ENCODE peak calls at places on chromosomes 13 and 19, in seven cellular contexts. G is NCI-H1930; D is stimulated activated CD8-positive, alpha-beta memory T cell treated with anti-CD3 and anti-CD28 coated beads, Interleukin-4, amount 100 ng/mL, for 24 hours; Z is glomerular endothelial cell; C is IMR-90; I is mesendoderm; X is ELF-1. L is an unnamed sample.
A peak's percentile ranks its signal among the peaks of the same experiment; 100 is the strongest.

GRCh38 chr19:928471-929259 is 2.8 kb downstream of the ARID3A start:
- DNase-seq in I (no peak), C (no peak), Z (no peak), G (no peak), D (no peak), X (peak; percentile 80), L (no peak)

GRCh38 chr19:55830656-55831055 is 1.1 kb downstream of the NLRP11 start:
- DNase-seq in X (no peak), D (no peak), I (no peak), C (no peak), Z (no peak), G (peak; percentile 80), L (no peak)

GRCh38 chr19:41330946-41331678 is 21.1 kb downstream of the CCDC97 start:
- DNase-seq in Z (no peak), G (no peak), I (no peak), C (no peak), D (no peak), X (peak; percentile 51), L (no peak)

GRCh38 chr19:4361152-4362037 is 18.0 kb downstream of the MPND start:
- DNase-seq in C (peak; percentile 54), I (peak; percentile 55), D (no peak), G (no peak), Z (no peak), X (peak; percentile 51), L (no peak)

GRCh38 chr13:79405501-79405830 is 589 bp downstream of the RBM26 start:
- DNase-seq in D (no peak), G (no peak), I (peak; percentile 50), X (peak; percentile 35), Z (no peak), C (no peak), L (no peak)

GRCh38 chr13:99288069-99288468 is 19.1 kb downstream of the GPR183 start:
- DNase-seq in Z (no peak), I (no peak), D (no peak), C (no peak), G (no peak), X (no peak), L (no peak)

GRCh38 chr13:93900735-93901134 is 578.7 kb downstream of the DCT start:
- DNase-seq in X (no peak), Z (no peak), C (peak; percentile 67), D (no peak), G (no peak), I (no peak), L (no peak)

GRCh38 chr13:48976677-48977625 is 1.2 kb downstream of the FNDC3A start:
- DNase-seq in D (no peak), Z (no peak), X (no peak), I (no peak), C (no peak), G (peak; percentile 70), L (no peak)

GRCh38 chr19:44356383-44357111 is at the start of gene ZNF112:
- DNase-seq in X (peak; percentile 96), G (peak; percentile 99), I (peak; percentile 97), C (peak; percentile 91), D (peak; percentile 2), Z (peak; percentile 65), L (peak; percentile 93)

GRCh38 chr19:17757125-17757524 is 5.8 kb downstream of the FCHO1 start:
- DNase-seq in G (no peak), X (no peak), C (peak; percentile 50), I (no peak), Z (no peak), D (no peak), L (no peak)

GRCh38 chr13:43058318-43058674 is 34.9 kb downstream of the DNAJC15 start:
- DNase-seq in X (peak; percentile 91), Z (no peak), D (no peak), I (peak; percentile 83), G (no peak), C (peak; percentile 62), L (no peak)

GRCh38 chr13:82803341-82803740 is 1078.9 kb downstream of the SLITRK1 start:
- DNase-seq in X (no peak), C (no peak), I (no peak), Z (no peak), D (no peak), G (no peak), L (no peak)